ENCODE peak calls at places on chromosomes 7 and 10, in four cellular contexts. One of them, this sample, is unnamed. For H3K4me1, the result is how much of the 10 kb centered on the place peaks cover.

GRCh38 chr10:110556296-110556695 is 11.2 kb upstream of the SMC3 start:
- DNase-seq in H1: no peak
- DNase-seq in lower lobe of right lung: no peak
- DNase-seq in mesenchymal stem cell: no peak
- DNase-seq in this sample: no peak

GRCh38 chr10:100362570-100363496 is 15.8 kb downstream of the SCD start:
- DNase-seq in lower lobe of right lung: no peak
- DNase-seq in H1: no peak
- DNase-seq in mesenchymal stem cell: no peak
- DNase-seq in this sample: no peak

GRCh38 chr10:71990706-71991269 is 26.6 kb downstream of the CHST3 start:
- DNase-seq in mesenchymal stem cell: no peak
- DNase-seq in H1: no peak
- DNase-seq in lower lobe of right lung: no peak
- DNase-seq in this sample: no peak

GRCh38 chr7:45001138-45001694 is 1.2 kb downstream of the CCM2 start:
- DNase-seq in mesenchymal stem cell: peak
- DNase-seq in H1: no peak
- DNase-seq in lower lobe of right lung: no peak
- DNase-seq in this sample: peak

GRCh38 chr10:92103376-92104084 is 180.0 kb downstream of the BTAF1 start:
- DNase-seq in mesenchymal stem cell: no peak
- DNase-seq in lower lobe of right lung: no peak
- DNase-seq in H1: no peak
- DNase-seq in this sample: no peak

GRCh38 chr10:124081547-124082140 is 11.8 kb downstream of the CHST15 start:
- DNase-seq in H1: no peak
- DNase-seq in lower lobe of right lung: peak
- DNase-seq in mesenchymal stem cell: no peak
- DNase-seq in this sample: no peak

GRCh38 chr7:77950548-77950947 is 152.0 kb downstream of the PHTF2 start:
- DNase-seq in lower lobe of right lung: no peak
- DNase-seq in H1: no peak
- DNase-seq in mesenchymal stem cell: no peak
- DNase-seq in this sample: no peak

GRCh38 chr7:411677-412312 is 107.9 kb downstream of the PDGFA start:
- DNase-seq in H1: no peak
- DNase-seq in mesenchymal stem cell: no peak
- DNase-seq in lower lobe of right lung: peak
- DNase-seq in this sample: no peak

GRCh38 chr7:48505061-48505460 is 333.8 kb downstream of the ABCA13 start:
- DNase-seq in mesenchymal stem cell: no peak
- DNase-seq in lower lobe of right lung: no peak
- DNase-seq in H1: no peak
- DNase-seq in this sample: no peak

GRCh38 chr10:77865585-77866324 is 60.8 kb downstream of the DLG5 start:
- DNase-seq in lower lobe of right lung: no peak
- DNase-seq in mesenchymal stem cell: no peak
- DNase-seq in H1: no peak
- DNase-seq in this sample: no peak

GRCh38 chr7:23594879-23595604 is 2.1 kb upstream of the CCDC126 start:
- DNase-seq in lower lobe of right lung: no peak
- DNase-seq in mesenchymal stem cell: peak
- DNase-seq in H1: no peak
- DNase-seq in this sample: no peak

GRCh38 chr10:120505056-120505455 is 48.0 kb downstream of the PLPP4 start:
- DNase-seq in mesenchymal stem cell: no peak
- DNase-seq in lower lobe of right lung: no peak
- DNase-seq in H1: no peak
- DNase-seq in this sample: no peak

GRCh38 chr7:157009170-157009777 is 1.2 kb downstream of the MNX1 start:
- DNase-seq in lower lobe of right lung: no peak
- DNase-seq in mesenchymal stem cell: no peak
- DNase-seq in H1: peak
- DNase-seq in this sample: no peak

GRCh38 chr7:27167170-27167505 is 1.8 kb upstream of the HOXA9 start:
- DNase-seq in lower lobe of right lung: peak
- DNase-seq in H1: no peak
- DNase-seq in mesenchymal stem cell: peak
- DNase-seq in this sample: no peak

GRCh38 chr10:63547628-63548356 is 26.6 kb downstream of the REEP3 start:
- DNase-seq in lower lobe of right lung: no peak
- DNase-seq in H1: no peak
- DNase-seq in mesenchymal stem cell: peak
- DNase-seq in this sample: no peak

GRCh38 chr7:70037171-70037933 is 439.1 kb downstream of the AUTS2 start:
- DNase-seq in H1: no peak
- DNase-seq in lower lobe of right lung: no peak
- DNase-seq in mesenchymal stem cell: no peak
- DNase-seq in this sample: no peak

GRCh38 chr10:21527634-21528451 is 2.4 kb upstream of the SKIDA1 start:
- DNase-seq in H1: no peak
- DNase-seq in lower lobe of right lung: no peak
- DNase-seq in mesenchymal stem cell: peak
- DNase-seq in this sample: no peak

GRCh38 chr10:79246606-79247275 is 100.5 kb upstream of the PPIF start:
- DNase-seq in lower lobe of right lung: peak
- DNase-seq in H1: no peak
- DNase-seq in mesenchymal stem cell: peak
- DNase-seq in this sample: no peak

GRCh38 chr7:27115161-27116018 is 12.9 kb upstream of the HOXA2 start:
- DNase-seq in mesenchymal stem cell: peak
- DNase-seq in H1: peak
- DNase-seq in lower lobe of right lung: no peak
- DNase-seq in this sample: no peak

GRCh38 chr7:48094861-48095293 is 5.8 kb downstream of the UPP1 start:
- DNase-seq in H1: no peak
- DNase-seq in mesenchymal stem cell: peak
- DNase-seq in lower lobe of right lung: no peak
- DNase-seq in this sample: no peak

GRCh38 chr10:97551271-97551670 is 21.3 kb upstream of the ANKRD2 start:
- DNase-seq in H1: no peak
- DNase-seq in lower lobe of right lung: no peak
- DNase-seq in mesenchymal stem cell: no peak
- DNase-seq in this sample: no peak
- H3K4me1 ChIP-seq in H1: under half
- H3K4me1 ChIP-seq in lower lobe of right lung: under half
- H3K4me1 ChIP-seq in mesenchymal stem cell: under half
- H3K4me1 ChIP-seq in this sample: under half

GRCh38 chr7:129231666-129232065 is 6.8 kb downstream of the AHCYL2 start:
- DNase-seq in H1: no peak
- DNase-seq in mesenchymal stem cell: no peak
- DNase-seq in lower lobe of right lung: no peak
- DNase-seq in this sample: no peak

GRCh38 chr7:129227646-129228578 is 3.1 kb downstream of the AHCYL2 start:
- DNase-seq in H1: no peak
- DNase-seq in mesenchymal stem cell: no peak
- DNase-seq in lower lobe of right lung: no peak
- DNase-seq in this sample: no peak

GRCh38 chr7:129225931-129226572 is 1.2 kb downstream of the AHCYL2 start:
- DNase-seq in H1: no peak
- DNase-seq in mesenchymal stem cell: no peak
- DNase-seq in lower lobe of right lung: no peak
- DNase-seq in this sample: no peak

GRCh38 chr7:129225206-129225930 is 538 bp downstream of the AHCYL2 start:
- DNase-seq in mesenchymal stem cell: peak
- DNase-seq in H1: peak
- DNase-seq in lower lobe of right lung: peak
- DNase-seq in this sample: no peak

GRCh38 chr7:129228633-129229032 is 3.8 kb downstream of the AHCYL2 start:
- DNase-seq in lower lobe of right lung: no peak
- DNase-seq in H1: no peak
- DNase-seq in mesenchymal stem cell: no peak
- DNase-seq in this sample: no peak
- H3K4me1 ChIP-seq in lower lobe of right lung: under half
- H3K4me1 ChIP-seq in H1: under half
- H3K4me1 ChIP-seq in mesenchymal stem cell: under half
- H3K4me1 ChIP-seq in this sample: under half

GRCh38 chr10:113617086-113617485 is 46.8 kb downstream of the NRAP start:
- DNase-seq in mesenchymal stem cell: no peak
- DNase-seq in lower lobe of right lung: no peak
- DNase-seq in H1: peak
- DNase-seq in this sample: no peak
- H3K4me1 ChIP-seq in mesenchymal stem cell: under half
- H3K4me1 ChIP-seq in lower lobe of right lung: under half
- H3K4me1 ChIP-seq in H1: under half
- H3K4me1 ChIP-seq in this sample: under half

DNA sequence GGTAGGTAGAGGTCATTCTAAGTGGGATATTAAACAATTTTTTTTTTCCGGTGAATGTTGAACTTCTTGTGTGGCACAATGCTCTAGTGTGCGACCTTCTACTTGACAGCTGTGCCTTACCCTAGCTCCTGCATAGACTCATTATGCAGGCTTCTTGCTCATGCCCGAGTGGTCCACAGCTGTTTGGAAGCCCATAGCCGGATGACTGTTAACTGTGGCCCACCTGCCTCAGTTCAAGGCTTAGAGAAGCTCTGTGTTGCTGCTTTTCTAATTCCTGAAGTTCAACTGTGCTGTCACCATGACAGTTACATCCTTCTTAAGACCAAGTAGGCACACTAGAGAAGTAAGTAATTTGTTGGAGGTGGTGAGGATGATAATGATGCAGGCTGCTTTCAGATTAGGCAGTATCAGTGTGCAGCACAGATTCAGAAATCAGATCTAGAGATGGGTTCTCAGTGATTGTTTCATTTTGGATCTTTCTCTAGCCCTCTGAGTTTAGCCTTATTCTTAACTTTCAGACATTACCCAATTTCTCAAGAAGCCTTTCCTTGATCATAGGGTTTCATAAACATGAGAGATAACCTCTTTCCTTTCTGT is 278.4 kb downstream of the PHF14 start:
- DNase-seq in mesenchymal stem cell: peak
- DNase-seq in H1: no peak
- DNase-seq in lower lobe of right lung: no peak
- DNase-seq in this sample: no peak
- H3K4me1 ChIP-seq in mesenchymal stem cell: under half
- H3K4me1 ChIP-seq in H1: under half
- H3K4me1 ChIP-seq in lower lobe of right lung: under half
- H3K4me1 ChIP-seq in this sample: under half

GRCh38 chr7:50682079-50682478 is 100.6 kb downstream of the GRB10 start:
- DNase-seq in H1: no peak
- DNase-seq in mesenchymal stem cell: no peak
- DNase-seq in lower lobe of right lung: no peak
- DNase-seq in this sample: no peak
- H3K4me1 ChIP-seq in H1: under half
- H3K4me1 ChIP-seq in mesenchymal stem cell: under half
- H3K4me1 ChIP-seq in lower lobe of right lung: under half
- H3K4me1 ChIP-seq in this sample: under half

GRCh38 chr7:131513245-131514061 is 43.0 kb downstream of the PODXL start:
- DNase-seq in H1: peak
- DNase-seq in lower lobe of right lung: peak
- DNase-seq in mesenchymal stem cell: peak
- DNase-seq in this sample: peak

GRCh38 chr7:131522325-131522920 is 34.0 kb downstream of the PODXL start:
- DNase-seq in lower lobe of right lung: no peak
- DNase-seq in mesenchymal stem cell: peak
- DNase-seq in H1: no peak
- DNase-seq in this sample: no peak

GRCh38 chr7:131521651-131522163 is 34.7 kb downstream of the PODXL start:
- DNase-seq in mesenchymal stem cell: no peak
- DNase-seq in lower lobe of right lung: peak
- DNase-seq in H1: no peak
- DNase-seq in this sample: no peak

GRCh38 chr7:131517218-131517923 is 39.1 kb downstream of the PODXL start:
- DNase-seq in H1: no peak
- DNase-seq in lower lobe of right lung: no peak
- DNase-seq in mesenchymal stem cell: no peak
- DNase-seq in this sample: no peak

GRCh38 chr7:131518626-131519025 is 37.8 kb downstream of the PODXL start:
- DNase-seq in H1: no peak
- DNase-seq in lower lobe of right lung: no peak
- DNase-seq in mesenchymal stem cell: no peak
- DNase-seq in this sample: no peak
- H3K4me1 ChIP-seq in H1: under half
- H3K4me1 ChIP-seq in lower lobe of right lung: under half
- H3K4me1 ChIP-seq in mesenchymal stem cell: under half
- H3K4me1 ChIP-seq in this sample: under half

GRCh38 chr10:95391164-95391563 is 100.4 kb upstream of the PDLIM1 start:
- DNase-seq in H1: no peak
- DNase-seq in mesenchymal stem cell: no peak
- DNase-seq in lower lobe of right lung: no peak
- DNase-seq in this sample: no peak
- H3K4me1 ChIP-seq in H1: under half
- H3K4me1 ChIP-seq in mesenchymal stem cell: under half
- H3K4me1 ChIP-seq in lower lobe of right lung: under half
- H3K4me1 ChIP-seq in this sample: under half

DNA sequence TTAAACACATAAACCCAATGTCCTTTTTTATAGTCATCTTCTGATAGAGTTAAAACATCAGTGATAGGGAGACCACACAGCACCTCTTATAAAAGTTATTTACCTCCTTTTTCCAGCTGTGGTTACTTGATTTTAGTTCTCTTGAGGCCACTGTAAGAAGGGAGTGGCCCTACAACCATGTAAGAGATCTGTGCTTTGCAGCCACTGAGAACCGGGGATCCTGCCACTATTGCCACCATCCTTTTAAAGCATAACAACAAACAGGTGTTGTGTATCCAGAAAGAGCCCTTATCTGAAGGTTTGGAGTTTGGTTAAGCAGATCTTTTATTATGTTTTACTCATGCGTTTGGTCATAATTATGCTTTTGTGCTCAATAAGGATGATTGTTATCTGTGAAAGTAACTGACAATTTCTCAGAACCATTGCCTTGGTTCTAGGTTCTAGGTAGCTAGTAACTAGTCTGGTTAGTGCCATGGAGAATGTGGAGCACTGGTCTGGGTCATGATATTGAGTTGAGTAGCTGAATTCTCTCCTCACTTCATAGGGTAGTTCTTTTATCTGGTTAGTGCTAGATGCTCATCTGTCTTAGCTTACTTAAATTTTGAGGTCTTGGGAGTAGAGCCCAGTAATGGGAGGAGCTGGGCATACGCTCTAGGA is 56.5 kb downstream of the ST7 start:
- DNase-seq in lower lobe of right lung: no peak
- DNase-seq in mesenchymal stem cell: no peak
- DNase-seq in H1: no peak
- DNase-seq in this sample: no peak
- H3K4me1 ChIP-seq in lower lobe of right lung: under half
- H3K4me1 ChIP-seq in mesenchymal stem cell: under half
- H3K4me1 ChIP-seq in H1: under half
- H3K4me1 ChIP-seq in this sample: half or more